ENCODE peak calls at places on chromosomes 4 and X, in seven cellular contexts. One of them, this sample, is unnamed.

GRCh38 chr4:130563185-130563890 is 1467.4 kb downstream of the C4orf33 start:
- DNase-seq in T-helper 1 cell: no peak
- DNase-seq in hypothalamus: peak
- DNase-seq in left ventricle myocardium superior: peak
- DNase-seq in heart left ventricle: peak
- DNase-seq in HCT116: peak
- DNase-seq in T-cell: no peak
- DNase-seq in this sample: peak

GRCh38 chr4:82797591-82798081 is 960 bp downstream of the SCD5 start:
- DNase-seq in T-helper 1 cell: no peak
- DNase-seq in hypothalamus: no peak
- DNase-seq in left ventricle myocardium superior: peak
- DNase-seq in heart left ventricle: peak
- DNase-seq in HCT116: no peak
- DNase-seq in T-cell: no peak
- DNase-seq in this sample: no peak

GRCh38 chr4:69025191-69025998 is 70.9 kb upstream of the UGT2B7 start:
- DNase-seq in T-helper 1 cell: no peak
- DNase-seq in hypothalamus: no peak
- DNase-seq in left ventricle myocardium superior: no peak
- DNase-seq in heart left ventricle: no peak
- DNase-seq in HCT116: peak
- DNase-seq in T-cell: no peak
- DNase-seq in this sample: no peak

GRCh38 chr4:168751263-168752225 is 254.7 kb downstream of the PALLD start:
- DNase-seq in T-helper 1 cell: no peak
- DNase-seq in hypothalamus: no peak
- DNase-seq in left ventricle myocardium superior: no peak
- DNase-seq in heart left ventricle: no peak
- DNase-seq in HCT116: no peak
- DNase-seq in T-cell: no peak
- DNase-seq in this sample: no peak

GRCh38 chr4:51842167-51842553 is 793 bp upstream of the DCUN1D4 start:
- DNase-seq in T-helper 1 cell: no peak
- DNase-seq in hypothalamus: no peak
- DNase-seq in left ventricle myocardium superior: peak
- DNase-seq in heart left ventricle: peak
- DNase-seq in HCT116: no peak
- DNase-seq in T-cell: peak
- DNase-seq in this sample: no peak

GRCh38 chr4:10296730-10297129 is 160.5 kb downstream of the ZNF518B start:
- DNase-seq in T-helper 1 cell: no peak
- DNase-seq in hypothalamus: peak
- DNase-seq in left ventricle myocardium superior: no peak
- DNase-seq in heart left ventricle: no peak
- DNase-seq in HCT116: no peak
- DNase-seq in T-cell: no peak
- DNase-seq in this sample: no peak

GRCh38 chr4:87911252-87911774 is 64.2 kb upstream of the SPP1 start:
- DNase-seq in T-helper 1 cell: no peak
- DNase-seq in hypothalamus: no peak
- DNase-seq in left ventricle myocardium superior: no peak
- DNase-seq in heart left ventricle: no peak
- DNase-seq in HCT116: no peak
- DNase-seq in T-cell: no peak
- DNase-seq in this sample: no peak

GRCh38 chr4:34293459-34293858 is 1950.9 kb downstream of the ARAP2 start:
- DNase-seq in T-helper 1 cell: no peak
- DNase-seq in hypothalamus: no peak
- DNase-seq in left ventricle myocardium superior: no peak
- DNase-seq in heart left ventricle: no peak
- DNase-seq in HCT116: peak
- DNase-seq in T-cell: no peak
- DNase-seq in this sample: no peak

GRCh38 chrX:91434351-91435168 is at the start of gene PABPC5:
- DNase-seq in T-helper 1 cell: no peak
- DNase-seq in hypothalamus: peak
- DNase-seq in left ventricle myocardium superior: peak
- DNase-seq in heart left ventricle: peak
- DNase-seq in HCT116: no peak
- DNase-seq in T-cell: no peak
- DNase-seq in this sample: no peak

GRCh38 chr4:7353046-7353790 is 81.5 kb downstream of the PSAPL1 start:
- DNase-seq in T-helper 1 cell: no peak
- DNase-seq in hypothalamus: no peak
- DNase-seq in left ventricle myocardium superior: no peak
- DNase-seq in heart left ventricle: no peak
- DNase-seq in HCT116: no peak
- DNase-seq in T-cell: no peak
- DNase-seq in this sample: no peak

GRCh38 chrX:54540289-54540688 is 10.3 kb downstream of the GNL3L start:
- DNase-seq in T-helper 1 cell: no peak
- DNase-seq in hypothalamus: no peak
- DNase-seq in left ventricle myocardium superior: peak
- DNase-seq in heart left ventricle: peak
- DNase-seq in HCT116: no peak
- DNase-seq in T-cell: no peak
- DNase-seq in this sample: no peak

GRCh38 chr4:151983854-151984253 is 223.0 kb upstream of the GATB start:
- DNase-seq in T-helper 1 cell: no peak
- DNase-seq in hypothalamus: peak
- DNase-seq in left ventricle myocardium superior: no peak
- DNase-seq in heart left ventricle: no peak
- DNase-seq in HCT116: no peak
- DNase-seq in T-cell: no peak
- DNase-seq in this sample: no peak

GRCh38 chr4:145920205-145920604 is 18.4 kb downstream of the ZNF827 start:
- DNase-seq in T-helper 1 cell: no peak
- DNase-seq in hypothalamus: no peak
- DNase-seq in left ventricle myocardium superior: no peak
- DNase-seq in heart left ventricle: no peak
- DNase-seq in HCT116: no peak
- DNase-seq in T-cell: no peak
- DNase-seq in this sample: no peak

GRCh38 chr4:40038972-40039371 is 17.7 kb upstream of the N4BP2 start:
- DNase-seq in T-helper 1 cell: no peak
- DNase-seq in hypothalamus: no peak
- DNase-seq in left ventricle myocardium superior: no peak
- DNase-seq in heart left ventricle: no peak
- DNase-seq in HCT116: no peak
- DNase-seq in T-cell: no peak
- DNase-seq in this sample: no peak

GRCh38 chr4:122118243-122118642 is 33.9 kb upstream of the BLTP1 start:
- DNase-seq in T-helper 1 cell: no peak
- DNase-seq in hypothalamus: no peak
- DNase-seq in left ventricle myocardium superior: no peak
- DNase-seq in heart left ventricle: no peak
- DNase-seq in HCT116: no peak
- DNase-seq in T-cell: no peak
- DNase-seq in this sample: no peak

GRCh38 chrX:155023907-155024833 is 1.6 kb upstream of the F8 start:
- DNase-seq in T-helper 1 cell: no peak
- DNase-seq in hypothalamus: no peak
- DNase-seq in left ventricle myocardium superior: no peak
- DNase-seq in heart left ventricle: no peak
- DNase-seq in HCT116: no peak
- DNase-seq in T-cell: no peak
- DNase-seq in this sample: no peak

GRCh38 chr4:5118091-5118786 is 67.0 kb downstream of the STK32B start:
- DNase-seq in T-helper 1 cell: no peak
- DNase-seq in hypothalamus: no peak
- DNase-seq in left ventricle myocardium superior: no peak
- DNase-seq in heart left ventricle: no peak
- DNase-seq in HCT116: no peak
- DNase-seq in T-cell: no peak
- DNase-seq in this sample: no peak

GRCh38 chr4:156568479-156568878 is 403.1 kb downstream of the PDGFC start:
- DNase-seq in T-helper 1 cell: no peak
- DNase-seq in hypothalamus: no peak
- DNase-seq in left ventricle myocardium superior: no peak
- DNase-seq in heart left ventricle: no peak
- DNase-seq in HCT116: no peak
- DNase-seq in T-cell: no peak
- DNase-seq in this sample: no peak

GRCh38 chr4:151322565-151322964 is 2.8 kb downstream of the SH3D19 start:
- DNase-seq in T-helper 1 cell: no peak
- DNase-seq in hypothalamus: no peak
- DNase-seq in left ventricle myocardium superior: no peak
- DNase-seq in heart left ventricle: no peak
- DNase-seq in HCT116: no peak
- DNase-seq in T-cell: no peak
- DNase-seq in this sample: no peak